ENCODE peak calls at places on chromosomes 13 and 19, in four cellular contexts. D, Z, L and N are unnamed samples.

GRCh38 chr13:22218784-22219183 is 547.9 kb downstream of the FGF9 start:
- DNase-seq in D (no peak), Z (no peak), L (no peak), N (no peak)

GRCh38 chr19:55898911-55899310 is 33.2 kb downstream of the NLRP13 start:
- DNase-seq in D (no peak), Z (no peak), L (no peak), N (no peak)

GRCh38 chr13:46315036-46315435 is 72.0 kb downstream of the RUBCNL start:
- DNase-seq in D (no peak), Z (no peak), L (no peak), N (no peak)

GRCh38 chr13:106336663-106337062 is 198.8 kb downstream of the EFNB2 start:
- DNase-seq in D (no peak), Z (no peak), L (no peak), N (no peak)

GRCh38 chr19:2374808-2375207 is 14.7 kb downstream of the TMPRSS9 start:
- DNase-seq in D (no peak), Z (no peak), L (no peak), N (no peak)

GRCh38 chr19:31666126-31666525 is 316.9 kb upstream of the TSHZ3 start:
- DNase-seq in D (no peak), Z (no peak), L (no peak), N (no peak)

GRCh38 chr13:50326746-50327145 is 311.5 kb downstream of the KCNRG start:
- DNase-seq in D (no peak), Z (no peak), L (no peak), N (no peak)

GRCh38 chr13:27406178-27406939 is 18.1 kb upstream of the GTF3A start:
- DNase-seq in D (peak; percentile 41), Z (no peak), L (no peak), N (peak; percentile 45)

GRCh38 chr13:112713517-112714253 is 23.8 kb downstream of the ATP11A start:
- DNase-seq in D (no peak), Z (no peak), L (no peak), N (peak; percentile 78)

GRCh38 chr13:76622336-76623045 is 263.7 kb downstream of the KCTD12 start:
- DNase-seq in D (no peak), Z (no peak), L (peak; percentile 36), N (peak; percentile 72)

GRCh38 chr13:53499551-53499950 is 470.9 kb downstream of the OLFM4 start:
- DNase-seq in D (no peak), Z (no peak), L (no peak), N (no peak)
- TF ChIP-seq POLR2A in D (no peak), Z (no peak), L (no peak), N (no peak)

GRCh38 chr19:13984186-13984585 is 21.9 kb downstream of the RFX1 start:
- DNase-seq in D (no peak), Z (no peak), L (no peak), N (no peak)

GRCh38 chr19:13987101-13987890 is 18.8 kb downstream of the RFX1 start:
- DNase-seq in D (peak; percentile 36), Z (no peak), L (no peak), N (no peak)

GRCh38 chr19:13985771-13986347 is 20.3 kb downstream of the RFX1 start:
- DNase-seq in D (no peak), Z (no peak), L (no peak), N (no peak)

GRCh38 chr19:13984875-13985741 is 21.0 kb downstream of the RFX1 start:
- DNase-seq in D (no peak), Z (no peak), L (no peak), N (no peak)

DNA sequence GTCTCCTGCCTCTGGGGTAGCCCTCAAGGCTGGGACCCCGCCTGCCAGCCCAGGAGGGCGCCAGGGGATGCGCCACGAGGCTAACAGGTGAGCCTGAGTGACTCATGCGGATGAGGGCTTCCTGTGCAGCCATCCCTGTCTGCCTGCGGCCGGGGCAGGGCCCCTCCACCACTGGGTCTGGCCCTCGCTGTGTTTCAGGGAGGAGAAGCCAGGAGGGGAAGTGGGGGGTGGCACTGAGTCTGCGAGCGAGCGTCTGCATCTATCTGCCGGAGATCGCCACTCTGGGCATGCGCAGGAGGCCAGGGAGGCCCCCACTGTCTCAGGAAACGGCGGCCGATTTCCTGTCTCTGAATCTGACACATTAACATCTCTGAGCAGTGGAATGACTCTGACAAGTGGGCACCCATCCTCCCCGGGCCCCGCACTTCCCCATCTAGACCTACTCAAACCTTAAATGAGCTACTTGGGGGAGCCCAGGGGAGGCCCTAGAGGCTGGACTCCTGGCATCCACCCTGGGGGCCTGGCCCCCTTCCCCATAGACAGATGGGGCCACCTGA is 19.7 kb downstream of the RFX1 start:
- DNase-seq in D (peak; percentile 67), Z (no peak), L (peak; percentile 64), N (peak; percentile 61)
- TF ChIP-seq POLR2A in D (no peak), Z (no peak), L (no peak), N (no peak)

DNA sequence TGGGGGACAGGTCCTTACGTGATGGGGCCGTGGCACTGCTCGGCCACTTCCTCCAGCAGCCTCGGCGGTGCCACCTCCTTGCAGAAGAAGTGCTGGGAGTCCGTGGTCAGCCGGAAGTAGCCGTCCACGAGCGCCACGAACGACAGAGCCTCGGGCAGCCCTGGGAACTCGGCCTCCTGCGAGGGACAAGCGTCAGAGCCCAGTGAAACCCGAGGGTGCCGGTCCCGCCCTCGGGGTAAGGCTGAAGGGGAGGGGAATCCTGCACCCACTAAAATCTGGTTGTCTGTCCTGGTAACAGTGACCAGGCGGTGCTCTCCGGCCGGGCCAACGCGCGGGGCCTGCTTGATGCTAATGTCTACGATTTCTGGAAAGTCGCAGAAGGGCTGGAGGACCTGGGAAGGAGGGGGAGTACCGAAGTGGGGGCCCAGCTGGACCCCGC is 6.4 kb downstream of the JAK3 start:
- DNase-seq in D (peak; percentile 34), Z (no peak), L (no peak), N (no peak)
- TF ChIP-seq POLR2A in D (no peak), Z (no peak), L (no peak), N (no peak)

DNA sequence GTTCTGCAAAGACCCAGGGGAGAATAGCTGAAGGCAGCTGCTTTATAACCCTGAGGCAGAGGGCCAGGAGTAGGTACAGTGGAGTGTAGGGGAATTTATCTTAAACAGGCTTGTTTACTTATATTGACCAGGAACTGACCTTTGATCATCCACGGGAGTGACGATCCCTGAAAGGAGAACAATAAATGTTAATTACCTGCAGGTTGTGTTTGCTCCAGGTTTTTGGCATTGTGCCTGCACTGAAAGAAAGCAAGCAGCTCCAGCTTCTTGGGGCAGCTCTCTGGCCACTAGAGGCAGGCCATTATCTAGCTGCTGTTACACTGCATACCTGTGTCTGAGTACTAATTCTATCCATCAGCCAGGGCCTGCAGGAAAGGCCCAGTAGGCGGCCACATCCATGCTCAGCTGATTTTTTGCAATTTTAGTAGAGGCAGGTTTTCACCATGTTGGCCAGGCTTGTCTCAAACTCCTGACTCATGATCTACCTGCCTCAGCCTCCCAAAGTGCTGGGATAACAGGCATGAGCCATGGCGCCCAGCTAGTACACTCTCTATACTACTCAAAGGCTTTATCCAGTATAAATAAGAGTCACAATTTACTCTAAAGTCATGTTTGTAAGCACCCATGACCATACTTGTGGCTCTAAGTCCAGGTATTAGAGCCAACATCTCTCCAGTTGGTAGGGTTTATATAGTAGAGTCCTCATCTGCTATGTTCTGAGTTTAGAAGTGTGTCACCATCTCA is 8.5 kb upstream of the ZNF91 start:
- DNase-seq in D (peak; percentile 83), Z (no peak), L (no peak), N (no peak)
- TF ChIP-seq POLR2A in D (no peak), Z (no peak), L (no peak), N (no peak)

GRCh38 chr13:21060063-21060826 is 1.1 kb downstream of the LATS2 start:
- DNase-seq in D (peak; percentile 49), Z (no peak), L (no peak), N (peak; percentile 37)
- TF ChIP-seq POLR2A in D (peak; percentile 39), Z (no peak), L (no peak), N (no peak)

DNA sequence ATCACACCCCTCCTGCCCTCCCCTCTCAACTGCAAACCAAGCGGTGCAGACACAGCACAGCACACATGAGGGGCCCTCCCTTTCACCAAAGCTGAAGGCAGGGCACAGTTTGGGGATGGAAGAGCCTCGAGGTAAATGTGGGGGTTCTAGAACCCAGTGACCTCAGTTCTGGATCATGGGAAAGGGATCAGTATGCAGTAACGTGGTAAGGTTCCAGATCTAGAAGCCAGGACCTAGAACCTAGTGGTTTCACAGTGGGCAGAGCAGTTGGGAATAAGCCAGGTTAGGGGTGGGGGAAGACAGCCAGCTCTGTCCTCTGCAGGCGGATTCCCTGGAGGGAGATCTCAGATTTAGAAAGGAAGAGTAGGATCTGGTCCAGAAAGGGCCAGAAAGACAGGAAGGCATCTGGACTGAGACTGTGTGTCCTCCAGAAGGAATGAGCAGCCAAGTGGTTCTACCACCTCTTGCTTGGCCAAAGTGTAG is 3.1 kb downstream of the FTL start:
- DNase-seq in D (no peak), Z (no peak), L (no peak), N (no peak)
- TF ChIP-seq POLR2A in D (no peak), Z (no peak), L (no peak), N (peak; percentile 23)

GRCh38 chr19:51060973-51061372 is 3.9 kb downstream of the KLK13 start:
- DNase-seq in D (no peak), Z (no peak), L (no peak), N (no peak)
- TF ChIP-seq POLR2A in D (no peak), Z (no peak), L (no peak), N (no peak)

GRCh38 chr19:54463531-54464043 is at the start of gene LENG9:
- DNase-seq in D (peak; percentile 100), Z (peak; percentile 97), L (peak; percentile 100), N (peak; percentile 98)
- TF ChIP-seq POLR2A in D (peak; percentile 93), Z (peak; percentile 64), L (peak; percentile 79), N (peak; percentile 72)

GRCh38 chr19:913080-913748 is at the start of gene R3HDM4:
- DNase-seq in D (peak; percentile 80), Z (peak; percentile 84), L (peak; percentile 68), N (peak; percentile 91)
- TF ChIP-seq POLR2A in D (peak; percentile 13), Z (no peak), L (no peak), N (peak; percentile 45)